ENCODE peak calls at places on chromosome 12, in four cellular contexts. One of them, this sample, is unnamed.

GRCh38 chr12:87160848-87161601 is 868.2 kb downstream of the C12orf50 start:
- DNase-seq in transverse colon: no peak
- DNase-seq in psoas muscle: no peak
- DNase-seq in fibroblast of lung: no peak
- DNase-seq in this sample: no peak

GRCh38 chr12:127236491-127236890 is 1030.5 kb upstream of the TMEM132C start:
- DNase-seq in psoas muscle: no peak
- DNase-seq in transverse colon: no peak
- DNase-seq in fibroblast of lung: no peak
- DNase-seq in this sample: no peak

GRCh38 chr12:119699199-119699765 is 31.3 kb downstream of the PRKAB1 start:
- DNase-seq in fibroblast of lung: no peak
- DNase-seq in transverse colon: no peak
- DNase-seq in psoas muscle: no peak
- DNase-seq in this sample: no peak

GRCh38 chr12:124852329-124852831 is 11.3 kb downstream of the SCARB1 start:
- DNase-seq in fibroblast of lung: no peak
- DNase-seq in transverse colon: peak
- DNase-seq in psoas muscle: peak
- DNase-seq in this sample: no peak

GRCh38 chr12:104457746-104458644 is 1.2 kb downstream of the CHST11 start:
- DNase-seq in transverse colon: peak
- DNase-seq in fibroblast of lung: no peak
- DNase-seq in psoas muscle: peak
- DNase-seq in this sample: peak

GRCh38 chr12:51994959-51995358 is 11.8 kb upstream of the TAMALIN start:
- DNase-seq in fibroblast of lung: no peak
- DNase-seq in transverse colon: no peak
- DNase-seq in psoas muscle: no peak
- DNase-seq in this sample: no peak

GRCh38 chr12:116591608-116592115 is 32.5 kb downstream of the MAP1LC3B2 start:
- DNase-seq in fibroblast of lung: peak
- DNase-seq in psoas muscle: no peak
- DNase-seq in transverse colon: no peak
- DNase-seq in this sample: no peak

GRCh38 chr12:7072024-7072423 is 11.5 kb downstream of the C1S start:
- DNase-seq in fibroblast of lung: no peak
- DNase-seq in transverse colon: no peak
- DNase-seq in psoas muscle: no peak
- DNase-seq in this sample: no peak

GRCh38 chr12:130522244-130522834 is 184.7 kb downstream of the PIWIL1 start:
- DNase-seq in psoas muscle: peak
- DNase-seq in transverse colon: no peak
- DNase-seq in fibroblast of lung: no peak
- DNase-seq in this sample: no peak

GRCh38 chr12:27434673-27435565 is 11.6 kb upstream of the SMCO2 start:
- DNase-seq in fibroblast of lung: peak
- DNase-seq in psoas muscle: no peak
- DNase-seq in transverse colon: no peak
- DNase-seq in this sample: no peak

GRCh38 chr12:1130571-1130970 is 139.5 kb downstream of the ERC1 start:
- DNase-seq in fibroblast of lung: no peak
- DNase-seq in psoas muscle: no peak
- DNase-seq in transverse colon: no peak
- DNase-seq in this sample: no peak

GRCh38 chr12:85275359-85275758 is 4.7 kb upstream of the ALX1 start:
- DNase-seq in fibroblast of lung: no peak
- DNase-seq in psoas muscle: no peak
- DNase-seq in transverse colon: no peak
- DNase-seq in this sample: peak

GRCh38 chr12:120267736-120268135 is 2.2 kb upstream of the PXN start:
- DNase-seq in transverse colon: peak
- DNase-seq in fibroblast of lung: no peak
- DNase-seq in psoas muscle: no peak
- DNase-seq in this sample: no peak

GRCh38 chr12:106288510-106289195 is 13.9 kb upstream of the TCP11L2 start:
- DNase-seq in psoas muscle: no peak
- DNase-seq in fibroblast of lung: peak
- DNase-seq in transverse colon: no peak
- DNase-seq in this sample: no peak

GRCh38 chr12:68439368-68440045 is 107.3 kb upstream of the MDM1 start:
- DNase-seq in fibroblast of lung: no peak
- DNase-seq in psoas muscle: no peak
- DNase-seq in transverse colon: no peak
- DNase-seq in this sample: no peak

GRCh38 chr12:55515696-55516095 is 23.5 kb downstream of the OR6C68 start:
- DNase-seq in psoas muscle: no peak
- DNase-seq in transverse colon: no peak
- DNase-seq in fibroblast of lung: no peak
- DNase-seq in this sample: no peak
- TF ChIP-seq CTCF in psoas muscle: no peak
- TF ChIP-seq CTCF in transverse colon: no peak
- TF ChIP-seq CTCF in fibroblast of lung: no peak
- TF ChIP-seq CTCF in this sample: no peak

GRCh38 chr12:79374543-79374942 is 316.2 kb downstream of the PAWR start:
- DNase-seq in psoas muscle: no peak
- DNase-seq in fibroblast of lung: no peak
- DNase-seq in transverse colon: no peak
- DNase-seq in this sample: no peak
- TF ChIP-seq CTCF in psoas muscle: no peak
- TF ChIP-seq CTCF in fibroblast of lung: no peak
- TF ChIP-seq CTCF in transverse colon: no peak
- TF ChIP-seq CTCF in this sample: no peak

DNA sequence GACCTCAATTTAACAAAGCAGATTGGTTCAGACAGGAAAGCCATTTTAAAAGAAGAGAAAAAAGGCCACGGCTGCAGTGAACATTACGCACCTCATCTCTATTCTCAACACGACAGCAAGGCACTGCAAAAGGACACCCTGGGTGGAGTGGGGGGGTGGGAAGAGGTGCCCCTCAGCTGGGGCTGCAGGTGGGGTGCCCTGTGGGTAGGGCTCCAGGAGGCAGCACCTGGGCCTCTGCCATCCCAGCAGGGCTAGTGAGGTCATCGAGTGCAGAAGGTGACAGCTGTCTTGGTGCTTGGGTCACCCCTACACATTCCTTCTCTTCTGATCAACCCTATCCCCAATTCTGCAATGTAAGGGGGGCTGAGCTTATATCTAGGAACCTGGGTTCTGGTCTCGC is 142.9 kb upstream of the PRMT8 start:
- DNase-seq in psoas muscle: no peak
- DNase-seq in fibroblast of lung: no peak
- DNase-seq in transverse colon: no peak
- DNase-seq in this sample: no peak
- TF ChIP-seq CTCF in psoas muscle: no peak
- TF ChIP-seq CTCF in fibroblast of lung: no peak
- TF ChIP-seq CTCF in transverse colon: no peak
- TF ChIP-seq CTCF in this sample: no peak

DNA sequence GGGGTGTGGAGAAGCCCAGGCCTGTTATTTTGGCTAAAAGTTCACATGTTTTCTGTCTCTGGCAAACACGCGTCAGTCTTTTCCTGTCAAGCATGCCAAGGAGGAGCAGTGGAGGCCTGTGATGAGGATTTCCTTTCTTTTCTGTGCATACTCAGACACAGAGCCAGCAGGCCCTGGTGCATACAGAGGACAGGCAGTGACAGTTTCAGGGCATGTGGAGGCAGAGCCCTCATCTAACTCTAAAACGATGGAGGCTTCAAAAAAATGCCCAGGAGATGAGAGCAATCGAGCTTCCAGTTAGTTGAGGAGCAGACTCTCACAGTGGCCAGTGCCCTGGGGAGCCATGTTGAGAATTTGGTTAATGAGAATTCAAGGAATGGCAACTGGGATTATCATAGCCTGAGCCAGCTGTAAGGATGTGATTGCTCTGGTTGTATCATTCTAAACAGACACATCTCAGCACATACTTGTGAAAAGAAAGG is 66.5 kb downstream of the TRAFD1 start:
- DNase-seq in fibroblast of lung: no peak
- DNase-seq in transverse colon: no peak
- DNase-seq in psoas muscle: no peak
- DNase-seq in this sample: no peak
- TF ChIP-seq CTCF in fibroblast of lung: no peak
- TF ChIP-seq CTCF in transverse colon: no peak
- TF ChIP-seq CTCF in psoas muscle: no peak
- TF ChIP-seq CTCF in this sample: no peak

DNA sequence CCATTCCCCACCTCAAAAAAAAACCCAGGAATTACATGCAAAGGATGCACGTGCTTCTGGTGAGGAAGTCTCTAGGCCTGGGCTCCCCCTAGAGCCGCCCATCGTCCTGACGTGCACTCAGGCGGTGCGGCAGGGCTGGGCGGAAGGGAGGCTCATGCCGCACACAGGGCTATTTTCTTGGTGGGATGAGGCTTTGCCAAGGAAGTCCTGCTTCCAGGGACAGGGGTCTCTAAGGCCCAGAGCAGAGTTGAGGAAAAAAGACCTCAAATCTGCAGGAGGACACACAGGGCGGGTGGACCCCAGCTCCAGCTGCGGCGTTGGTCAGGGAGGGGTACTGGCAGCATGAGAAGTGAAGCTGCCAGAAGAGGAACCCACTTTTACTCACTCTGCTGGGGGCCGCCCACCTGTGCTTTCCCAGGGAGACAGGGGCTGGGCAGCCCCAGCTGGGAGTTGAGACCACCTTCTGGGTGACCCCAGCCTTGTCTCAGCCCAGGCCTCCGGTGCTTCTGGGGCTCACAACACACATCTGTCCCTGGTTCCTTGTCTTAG is 4.2 kb downstream of the RHOF start:
- DNase-seq in transverse colon: peak
- DNase-seq in fibroblast of lung: no peak
- DNase-seq in psoas muscle: no peak
- DNase-seq in this sample: no peak
- TF ChIP-seq CTCF in transverse colon: no peak
- TF ChIP-seq CTCF in fibroblast of lung: no peak
- TF ChIP-seq CTCF in psoas muscle: no peak
- TF ChIP-seq CTCF in this sample: no peak

GRCh38 chr12:93127582-93128331 is 198.7 kb upstream of the EEA1 start:
- DNase-seq in psoas muscle: peak
- DNase-seq in fibroblast of lung: peak
- DNase-seq in transverse colon: peak
- DNase-seq in this sample: peak
- TF ChIP-seq CTCF in psoas muscle: peak
- TF ChIP-seq CTCF in fibroblast of lung: no peak
- TF ChIP-seq CTCF in transverse colon: peak
- TF ChIP-seq CTCF in this sample: no peak

DNA sequence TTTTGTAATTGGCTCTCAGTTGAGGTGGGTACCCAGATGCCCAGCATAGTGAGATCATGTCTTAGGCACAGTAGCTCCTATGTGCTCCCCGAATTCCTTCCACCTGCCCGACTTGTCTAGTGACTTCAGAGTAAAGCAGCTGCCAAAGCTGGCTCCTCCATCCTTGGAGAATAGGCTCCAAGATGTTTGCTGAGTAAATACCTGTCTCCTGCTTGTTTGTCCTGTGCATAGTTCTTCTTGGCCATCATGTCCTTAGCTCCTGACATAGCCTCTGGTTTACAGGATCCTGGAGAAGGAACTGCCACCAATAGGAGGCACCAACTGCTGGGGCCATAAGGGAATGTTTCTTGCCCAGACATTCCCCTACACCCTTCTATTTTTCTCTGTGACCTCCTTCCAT is 52.6 kb upstream of the CISTR start:
- DNase-seq in psoas muscle: no peak
- DNase-seq in fibroblast of lung: no peak
- DNase-seq in transverse colon: no peak
- DNase-seq in this sample: no peak
- TF ChIP-seq CTCF in psoas muscle: no peak
- TF ChIP-seq CTCF in fibroblast of lung: no peak
- TF ChIP-seq CTCF in transverse colon: no peak
- TF ChIP-seq CTCF in this sample: no peak

DNA sequence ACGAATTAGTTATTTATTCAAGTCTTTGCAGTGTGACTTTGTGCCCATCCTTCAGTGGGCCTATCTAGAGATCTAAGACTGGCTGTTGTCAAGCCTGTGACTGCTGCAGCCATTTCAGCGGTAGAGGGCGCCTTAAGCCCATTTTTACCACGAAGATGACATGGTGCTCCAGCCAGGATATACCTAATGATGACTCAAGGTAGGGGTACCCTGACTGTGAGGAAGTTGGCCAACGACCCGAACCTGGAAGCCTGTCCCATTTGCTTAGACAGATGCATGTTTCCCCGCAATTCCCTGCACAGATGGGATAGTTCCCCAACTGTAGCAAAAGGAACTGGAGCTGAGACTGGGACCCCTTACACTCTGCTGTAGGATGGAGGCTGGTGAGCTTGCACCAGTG is 41.3 kb downstream of the RAB3IP start:
- DNase-seq in fibroblast of lung: peak
- DNase-seq in transverse colon: no peak
- DNase-seq in psoas muscle: no peak
- DNase-seq in this sample: no peak
- TF ChIP-seq CTCF in fibroblast of lung: peak
- TF ChIP-seq CTCF in transverse colon: no peak
- TF ChIP-seq CTCF in psoas muscle: no peak
- TF ChIP-seq CTCF in this sample: no peak

DNA sequence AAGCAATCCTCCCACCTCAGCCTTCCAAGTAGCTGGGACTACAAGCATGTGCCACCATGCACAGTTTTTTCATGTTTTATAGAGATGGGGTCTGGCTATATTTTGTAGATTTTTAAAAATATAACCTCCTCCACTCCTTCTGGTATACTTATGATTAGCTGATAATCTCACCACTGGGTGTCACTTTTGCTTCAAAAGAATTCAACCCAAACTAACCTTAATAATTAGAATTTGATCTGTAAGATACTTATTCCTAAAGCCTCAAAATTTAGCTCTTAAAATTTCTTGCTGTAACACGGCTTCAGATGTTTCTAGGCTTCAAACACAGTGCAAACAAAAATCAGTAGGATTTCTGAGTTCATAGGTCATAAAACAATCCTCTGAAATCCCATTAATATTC is 130.3 kb downstream of the CEP83 start:
- DNase-seq in fibroblast of lung: peak
- DNase-seq in psoas muscle: no peak
- DNase-seq in transverse colon: no peak
- DNase-seq in this sample: no peak
- TF ChIP-seq CTCF in fibroblast of lung: no peak
- TF ChIP-seq CTCF in psoas muscle: no peak
- TF ChIP-seq CTCF in transverse colon: no peak
- TF ChIP-seq CTCF in this sample: no peak

GRCh38 chr12:47943492-47944359 is 19.7 kb upstream of the TMEM106C start:
- DNase-seq in transverse colon: peak
- DNase-seq in psoas muscle: no peak
- DNase-seq in fibroblast of lung: no peak
- DNase-seq in this sample: no peak

GRCh38 chr12:47945341-47945728 is 18.1 kb upstream of the TMEM106C start:
- DNase-seq in fibroblast of lung: no peak
- DNase-seq in transverse colon: no peak
- DNase-seq in psoas muscle: no peak
- DNase-seq in this sample: no peak

GRCh38 chr12:47947273-47947672 is 16.1 kb upstream of the TMEM106C start:
- DNase-seq in transverse colon: no peak
- DNase-seq in psoas muscle: no peak
- DNase-seq in fibroblast of lung: peak
- DNase-seq in this sample: no peak

GRCh38 chr12:47944685-47945340 is 18.6 kb upstream of the TMEM106C start:
- DNase-seq in fibroblast of lung: no peak
- DNase-seq in transverse colon: no peak
- DNase-seq in psoas muscle: no peak
- DNase-seq in this sample: no peak

GRCh38 chr12:47946413-47947107 is 16.8 kb upstream of the TMEM106C start:
- DNase-seq in transverse colon: no peak
- DNase-seq in psoas muscle: no peak
- DNase-seq in fibroblast of lung: peak
- DNase-seq in this sample: no peak
- TF ChIP-seq CTCF in transverse colon: no peak
- TF ChIP-seq CTCF in psoas muscle: no peak
- TF ChIP-seq CTCF in fibroblast of lung: no peak
- TF ChIP-seq CTCF in this sample: no peak